ENCODE peak calls at places on chromosomes 13 and 19, in five cellular contexts. X, G, W, I and Q are unnamed samples.

GRCh38 chr13:111632906-111633305 is 312.5 kb downstream of the TEX29 start:
- DNase-seq in X (no peak), G (no peak), W (no peak), I (peak), Q (no peak)

GRCh38 chr19:13748169-13748884 is 16.0 kb upstream of the MRI1 start:
- DNase-seq in X (no peak), G (peak), W (peak), I (peak), Q (peak)

GRCh38 chr19:11059511-11060358 is 29.5 kb upstream of the LDLR start:
- DNase-seq in X (no peak), G (no peak), W (no peak), I (no peak), Q (no peak)

GRCh38 chr19:56111601-56112312 is 9.3 kb downstream of the ZNF787 start:
- DNase-seq in X (no peak), G (no peak), W (no peak), I (no peak), Q (no peak)

GRCh38 chr19:18879579-18880373 is 16.2 kb downstream of the CERS1 start:
- DNase-seq in X (peak), G (no peak), W (peak), I (peak), Q (peak)

GRCh38 chr13:110343241-110343865 is 36.3 kb downstream of the COL4A2 start:
- DNase-seq in X (no peak), G (peak), W (no peak), I (no peak), Q (no peak)

GRCh38 chr19:4157164-4157563 is 3.7 kb downstream of the CREB3L3 start:
- DNase-seq in X (no peak), G (no peak), W (no peak), I (no peak), Q (no peak)

GRCh38 chr19:19160489-19161035 is 9.5 kb downstream of the MEF2B start:
- DNase-seq in X (peak), G (no peak), W (no peak), I (no peak), Q (no peak)

GRCh38 chr19:2154587-2155075 is 3.3 kb upstream of the AP3D1 start:
- DNase-seq in X (no peak), G (peak), W (peak), I (no peak), Q (no peak)

GRCh38 chr19:3406571-3407111 is 40.3 kb downstream of the NFIC start:
- DNase-seq in X (no peak), G (no peak), W (no peak), I (no peak), Q (no peak)

DNA sequence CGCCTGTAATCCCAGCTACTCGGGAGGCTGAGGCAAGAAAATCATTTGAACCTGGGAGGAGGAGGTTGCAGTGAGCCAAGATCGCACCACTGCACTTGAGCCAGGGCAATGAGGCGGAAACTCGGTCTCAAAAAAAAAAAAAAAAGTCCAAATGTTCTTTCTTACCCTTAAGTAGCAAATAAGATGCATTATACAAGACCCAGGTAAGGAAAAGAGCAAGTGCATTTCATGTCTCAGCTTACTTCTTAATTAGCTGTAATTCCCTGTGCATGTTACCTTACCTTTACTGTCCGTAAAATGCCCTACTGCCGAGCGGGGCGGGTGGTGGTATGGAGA is 3.8 kb upstream of the ZNF681 start:
- DNase-seq in X (no peak), G (no peak), W (no peak), I (no peak), Q (no peak)
- H3K9ac ChIP-seq in X (peak), G (no peak), W (no peak), I (no peak), Q (no peak)

GRCh38 chr13:39452834-39453233 is 150.2 kb downstream of the LHFPL6 start:
- DNase-seq in X (no peak), G (no peak), W (no peak), I (no peak), Q (no peak)

GRCh38 chr13:39452412-39452811 is 150.6 kb downstream of the LHFPL6 start:
- DNase-seq in X (no peak), G (peak), W (peak), I (no peak), Q (no peak)

GRCh38 chr13:39451860-39452301 is 151.1 kb downstream of the LHFPL6 start:
- DNase-seq in X (no peak), G (peak), W (no peak), I (no peak), Q (no peak)

GRCh38 chr13:39450176-39450575 is 152.8 kb downstream of the LHFPL6 start:
- DNase-seq in X (no peak), G (no peak), W (no peak), I (no peak), Q (no peak)

GRCh38 chr13:39451301-39451700 is 151.7 kb downstream of the LHFPL6 start:
- DNase-seq in X (no peak), G (peak), W (peak), I (no peak), Q (no peak)
- H3K9ac ChIP-seq in X (no peak), G (no peak), W (no peak), I (no peak), Q (no peak)

DNA sequence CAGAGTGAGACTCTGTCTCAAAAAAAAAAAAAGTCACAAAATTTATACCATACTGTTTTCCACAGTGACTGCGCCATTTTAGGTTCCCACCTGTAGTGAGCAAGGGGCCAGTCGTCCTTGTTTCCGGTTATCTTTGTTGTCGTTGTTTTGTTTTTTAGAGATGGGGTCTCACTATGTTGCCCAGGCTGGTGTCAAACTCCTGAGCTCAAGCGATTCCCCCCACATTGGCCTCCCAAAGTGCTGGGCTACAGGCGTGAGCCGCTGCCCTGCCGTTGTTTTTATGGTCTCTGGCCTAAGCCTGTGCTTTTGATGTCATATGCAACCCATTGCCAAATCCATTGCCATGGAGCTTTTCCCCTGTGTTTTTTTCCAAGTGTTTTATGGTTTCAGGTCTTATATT is 3.3 kb downstream of the UPF3A start:
- DNase-seq in X (no peak), G (no peak), W (no peak), I (no peak), Q (no peak)
- H3K9ac ChIP-seq in X (no peak), G (no peak), W (no peak), I (no peak), Q (no peak)

DNA sequence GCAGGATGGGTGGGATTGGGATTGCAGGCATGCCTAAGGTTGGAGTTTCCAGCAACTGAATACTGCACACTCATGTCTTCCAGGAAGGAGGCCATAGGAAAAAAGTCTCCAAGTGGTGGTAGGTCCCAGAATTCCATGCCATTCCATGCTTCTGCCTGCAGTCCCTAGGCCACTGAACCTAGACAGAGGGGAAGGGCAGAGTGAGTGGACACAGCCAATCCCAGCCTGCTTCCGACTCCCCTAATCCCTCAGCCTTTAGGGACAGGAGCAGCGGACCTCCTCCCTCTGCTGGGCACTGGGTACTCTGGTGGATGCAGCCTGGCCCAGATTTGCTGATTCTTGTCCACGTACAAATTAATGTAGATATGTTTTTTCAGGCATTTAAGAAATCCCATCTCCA is 17.0 kb downstream of the VSTM2B start:
- DNase-seq in X (no peak), G (no peak), W (no peak), I (no peak), Q (no peak)
- H3K9ac ChIP-seq in X (no peak), G (no peak), W (no peak), I (no peak), Q (no peak)

GRCh38 chr13:21901772-21902708 is 231.2 kb downstream of the FGF9 start:
- DNase-seq in X (no peak), G (no peak), W (peak), I (no peak), Q (no peak)
- H3K9ac ChIP-seq in X (no peak), G (no peak), W (no peak), I (no peak), Q (no peak)